ENCODE peak calls at places on chromosomes 7 and 10, in four cellular contexts. W, E, Q and U are unnamed samples.

GRCh38 chr7:29369909-29370488 is 175.4 kb downstream of the CHN2 start:
- DNase-seq in W (no peak), E (no peak), Q (no peak), U (no peak)

GRCh38 chr10:50501899-50502556 is 121.7 kb downstream of the SGMS1 start:
- DNase-seq in W (peak; percentile 90), E (no peak), Q (no peak), U (no peak)

GRCh38 chr10:96918214-96919002 is 86.3 kb downstream of the LCOR start:
- DNase-seq in W (peak; percentile 13), E (no peak), Q (no peak), U (no peak)

GRCh38 chr10:79019961-79020491 is 48.7 kb upstream of the ZMIZ1 start:
- DNase-seq in W (peak; percentile 60), E (peak; percentile 90), Q (no peak), U (no peak)

GRCh38 chr10:14466256-14466655 is 135.5 kb upstream of the FRMD4A start:
- DNase-seq in W (no peak), E (no peak), Q (no peak), U (no peak)

GRCh38 chr7:1800876-1801275 is 130.8 kb downstream of the ELFN1 start:
- DNase-seq in W (no peak), E (no peak), Q (no peak), U (no peak)

GRCh38 chr7:137903382-137904169 is 56.8 kb upstream of the DGKI start:
- DNase-seq in W (peak; percentile 70), E (peak; percentile 82), Q (peak; percentile 57), U (peak; percentile 69)

GRCh38 chr10:50541317-50541716 is 82.4 kb downstream of the SGMS1 start:
- DNase-seq in W (no peak), E (no peak), Q (no peak), U (no peak)

GRCh38 chr10:113854757-113855626 is 531 bp downstream of the NHLRC2 start:
- DNase-seq in W (peak; percentile 23), E (peak; percentile 65), Q (peak; percentile 31), U (no peak)

GRCh38 chr7:81883801-81884393 is 114.0 kb upstream of the HGF start:
- DNase-seq in W (no peak), E (no peak), Q (no peak), U (no peak)

GRCh38 chr7:74604326-74605020 is 53.0 kb upstream of the GTF2I start:
- DNase-seq in W (no peak), E (no peak), Q (no peak), U (peak; percentile 45)

GRCh38 chr7:122143376-122143750 is 686 bp downstream of the AASS start:
- DNase-seq in W (no peak), E (no peak), Q (no peak), U (no peak)

GRCh38 chr7:42572046-42572445 is 335.0 kb upstream of the GLI3 start:
- DNase-seq in W (no peak), E (no peak), Q (no peak), U (no peak)

GRCh38 chr10:45355494-45355893 is 18.5 kb upstream of the ALOX5 start:
- DNase-seq in W (no peak), E (no peak), Q (no peak), U (no peak)

GRCh38 chr7:41058986-41059741 is 643.7 kb downstream of the INHBA start:
- DNase-seq in W (no peak), E (no peak), Q (no peak), U (no peak)

GRCh38 chr7:30845426-30846135 is 66.1 kb upstream of the AQP1 start:
- DNase-seq in W (no peak), E (no peak), Q (no peak), U (no peak)

GRCh38 chr10:67788028-67788886 is 49.7 kb downstream of the DNAJC12 start:
- DNase-seq in W (peak; percentile 42), E (peak; percentile 90), Q (peak; percentile 42), U (peak; percentile 24)

GRCh38 chr7:45663167-45663921 is 89.2 kb downstream of the ADCY1 start:
- DNase-seq in W (peak; percentile 25), E (peak; percentile 76), Q (peak; percentile 7), U (peak; percentile 8)

GRCh38 chr10:63929826-63930467 is 408.7 kb downstream of the REEP3 start:
- DNase-seq in W (no peak), E (no peak), Q (no peak), U (no peak)

GRCh38 chr7:39624935-39625694 is 1.7 kb downstream of the RALA start:
- DNase-seq in W (peak; percentile 24), E (no peak), Q (no peak), U (no peak)

GRCh38 chr7:16816820-16817219 is 12.0 kb upstream of the AGR2 start:
- DNase-seq in W (no peak), E (no peak), Q (no peak), U (no peak)

GRCh38 chr10:36280886-36281499 is 638.9 kb upstream of the FZD8 start:
- DNase-seq in W (no peak), E (no peak), Q (no peak), U (no peak)

GRCh38 chr7:156458011-156458410 is 182.6 kb upstream of the RNF32 start:
- DNase-seq in W (no peak), E (no peak), Q (no peak), U (no peak)

GRCh38 chr7:156460861-156461632 is 179.5 kb upstream of the RNF32 start:
- DNase-seq in W (peak; percentile 59), E (no peak), Q (no peak), U (no peak)

GRCh38 chr7:156456503-156457115 is 184.0 kb upstream of the RNF32 start:
- DNase-seq in W (peak; percentile 60), E (no peak), Q (no peak), U (no peak)

GRCh38 chr7:156459582-156459981 is 181.0 kb upstream of the RNF32 start:
- DNase-seq in W (no peak), E (no peak), Q (no peak), U (no peak)

DNA sequence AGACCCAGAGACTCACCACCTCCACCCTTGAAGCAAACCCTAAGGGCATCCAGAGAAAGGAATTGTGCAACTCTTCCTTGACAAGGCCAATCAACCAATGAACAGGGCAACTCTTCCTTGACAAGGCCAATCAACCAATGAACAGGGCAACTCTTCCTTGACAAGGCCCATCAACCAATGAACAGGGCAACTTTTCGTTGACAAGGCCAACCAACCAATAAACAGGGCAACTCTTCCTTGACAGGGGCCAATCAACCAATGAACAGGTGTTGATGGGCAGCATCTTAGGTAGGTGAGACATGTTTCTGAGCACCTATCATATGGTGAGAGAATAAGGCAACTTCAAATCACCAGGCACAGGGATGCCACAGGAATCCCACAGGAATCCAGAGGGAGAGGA is 181.5 kb upstream of the RNF32 start:
- DNase-seq in W (no peak), E (no peak), Q (no peak), U (no peak)
- TF ChIP-seq TCF7L2 in W (no peak), E (no peak), Q (no peak), U (no peak)

GRCh38 chr10:92404592-92404991 is 113.6 kb downstream of the MARCHF5 start:
- DNase-seq in W (no peak), E (no peak), Q (no peak), U (no peak)
- TF ChIP-seq TCF7L2 in W (no peak), E (no peak), Q (no peak), U (no peak)

GRCh38 chr7:91043924-91044660 is 220.1 kb upstream of the FZD1 start:
- DNase-seq in W (no peak), E (no peak), Q (no peak), U (no peak)

GRCh38 chr7:91046322-91047088 is 217.7 kb upstream of the FZD1 start:
- DNase-seq in W (no peak), E (no peak), Q (no peak), U (no peak)

GRCh38 chr7:91041901-91042457 is 222.3 kb upstream of the FZD1 start:
- DNase-seq in W (no peak), E (no peak), Q (no peak), U (no peak)

GRCh38 chr7:91045626-91046025 is 218.6 kb upstream of the FZD1 start:
- DNase-seq in W (no peak), E (no peak), Q (no peak), U (no peak)

DNA sequence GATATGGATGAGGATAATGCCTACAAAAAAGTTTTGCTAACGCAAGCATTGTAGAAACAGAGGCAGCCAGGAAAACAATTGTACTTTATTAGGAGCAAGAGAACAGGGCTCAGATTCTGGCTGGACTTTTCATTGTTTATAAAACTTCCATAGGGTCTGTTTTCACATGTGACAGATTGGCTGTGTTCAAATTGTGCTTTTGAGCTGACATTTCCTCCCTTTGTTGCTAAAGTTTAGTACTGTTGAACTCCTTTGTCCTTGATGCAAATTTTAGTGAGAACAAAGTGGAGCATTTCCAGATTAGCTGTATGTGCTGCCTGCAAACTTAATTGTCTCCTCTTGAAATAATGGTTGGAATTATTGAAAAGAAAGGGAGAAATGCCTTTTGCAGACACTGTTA is 221.1 kb upstream of the FZD1 start:
- DNase-seq in W (no peak), E (no peak), Q (no peak), U (no peak)
- TF ChIP-seq TCF7L2 in W (no peak), E (no peak), Q (no peak), U (no peak)

DNA sequence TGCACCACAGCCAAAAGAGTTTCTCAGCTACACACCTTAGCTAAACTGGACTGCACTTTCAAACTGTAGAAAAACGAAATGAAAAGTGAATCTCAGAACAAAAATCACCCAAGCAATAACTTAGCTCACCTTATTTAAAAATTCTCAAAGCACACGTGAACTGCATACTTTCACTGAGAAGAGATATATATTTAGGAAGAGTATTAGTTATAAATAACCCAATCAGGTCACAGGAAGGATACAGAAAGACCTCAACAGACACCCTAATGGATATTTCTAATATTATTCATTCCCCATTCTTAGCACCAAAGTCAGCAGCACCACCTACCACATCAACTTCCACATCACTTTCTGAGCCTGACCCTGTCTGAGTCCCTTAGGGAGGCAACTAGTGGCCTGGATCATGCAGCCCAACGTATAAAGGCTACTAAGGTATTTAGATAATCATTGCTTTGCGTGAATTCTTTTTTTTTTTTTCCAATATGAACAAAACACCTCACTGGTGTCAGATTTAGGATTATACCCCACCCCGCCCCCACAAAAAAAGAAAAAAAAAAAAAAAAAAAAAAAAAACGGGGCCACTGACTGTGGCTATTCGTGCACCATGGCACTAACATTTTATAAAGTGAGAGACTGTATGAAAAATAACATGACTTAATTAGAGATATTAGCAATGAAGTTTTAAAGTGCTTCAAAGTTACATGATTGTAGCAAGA is 2.6 kb downstream of the ABI1 start:
- DNase-seq in W (no peak), E (no peak), Q (no peak), U (no peak)
- TF ChIP-seq TCF7L2 in W (no peak), E (no peak), Q (no peak), U (no peak)

GRCh38 chr7:76997381-76998262 is 34.5 kb downstream of the SPDYE17 start:
- DNase-seq in W (no peak), E (peak; percentile 28), Q (no peak), U (no peak)
- TF ChIP-seq TCF7L2 in W (no peak), E (no peak), Q (no peak), U (no peak)

GRCh38 chr7:130986271-130986690 is 252.3 kb upstream of the KLF14 start:
- DNase-seq in W (no peak), E (no peak), Q (no peak), U (no peak)

GRCh38 chr7:130989006-130989795 is 255.2 kb upstream of the KLF14 start:
- DNase-seq in W (no peak), E (no peak), Q (no peak), U (no peak)

GRCh38 chr7:130987092-130987491 is 253.1 kb upstream of the KLF14 start:
- DNase-seq in W (peak; percentile 37), E (no peak), Q (no peak), U (no peak)

GRCh38 chr7:130990178-130990832 is 256.3 kb upstream of the KLF14 start:
- DNase-seq in W (no peak), E (no peak), Q (no peak), U (no peak)

GRCh38 chr7:130988443-130988842 is 254.4 kb upstream of the KLF14 start:
- DNase-seq in W (no peak), E (no peak), Q (no peak), U (no peak)
- TF ChIP-seq TCF7L2 in W (no peak), E (no peak), Q (no peak), U (no peak)